ENCODE peak calls at places on chromosomes 16 and 17, in eight cellular contexts. R is stimulated activated CD4-positive, alpha-beta T cell treated with anti-CD3 and anti-CD28 coated beads, Interleukin-4, amount 100 ng/mL, for 4 hours; M is A549; F is HEK293T; D is SW480; U is mammary epithelial cell; L is CD8-positive, alpha-beta memory T cell; S is NCI-H2107. B is an unnamed sample.

GRCh38 chr17:48610282-48611211 is at the start of gene HOXB7:
- DNase-seq in L (peak; percentile 41), M (peak; percentile 91), S (peak; percentile 75), D (peak; percentile 63), F (no peak), R (peak; percentile 62), U (no peak), B (no peak)

GRCh38 chr16:87416826-87417471 is 24.8 kb downstream of the MAP1LC3B start:
- DNase-seq in D (peak; percentile 21), L (no peak), S (no peak), M (peak; percentile 15), R (peak; percentile 15), F (no peak), U (no peak), B (no peak)

GRCh38 chr16:66895697-66895995 is 15.3 kb downstream of the PDP2 start:
- DNase-seq in S (no peak), F (no peak), R (no peak), U (no peak), M (no peak), L (no peak), D (no peak), B (no peak)

GRCh38 chr17:5585814-5586558 is 1.7 kb upstream of the NLRP1 start:
- DNase-seq in M (no peak), L (no peak), R (no peak), S (peak; percentile 6), F (peak; percentile 5), D (peak; percentile 51), U (peak; percentile 65), B (no peak)

GRCh38 chr16:78529881-78530280 is 430.4 kb downstream of the WWOX start:
- DNase-seq in S (no peak), L (no peak), F (no peak), R (no peak), M (no peak), U (no peak), D (no peak), B (no peak)

GRCh38 chr16:69870761-69871160 is 80.4 kb upstream of the CLEC18A start:
- DNase-seq in S (no peak), L (no peak), R (no peak), F (no peak), U (peak; percentile 25), D (no peak), M (no peak), B (no peak)

GRCh38 chr16:19769239-19769638 is 51.2 kb downstream of the IQCK start:
- DNase-seq in F (no peak), S (no peak), U (no peak), M (no peak), L (no peak), D (no peak), R (no peak), B (no peak)

GRCh38 chr16:88334517-88335149 is 48.1 kb upstream of the ZNF469 start:
- DNase-seq in D (peak; percentile 29), U (no peak), S (no peak), M (no peak), L (no peak), R (no peak), F (no peak), B (no peak)

GRCh38 chr17:4584125-4584834 is at the start of gene SMTNL2:
- DNase-seq in D (no peak), R (peak; percentile 34), L (no peak), U (no peak), M (peak; percentile 49), F (peak; percentile 68), S (no peak), B (no peak)

GRCh38 chr16:28182183-28182582 is 29.6 kb downstream of the XPO6 start:
- DNase-seq in D (no peak), F (no peak), U (no peak), R (peak; percentile 30), S (no peak), L (no peak), M (no peak), B (no peak)

GRCh38 chr16:27852116-27852515 is 211.4 kb downstream of the GSG1L start:
- DNase-seq in U (no peak), F (no peak), M (no peak), S (no peak), R (no peak), L (no peak), D (no peak), B (no peak)

GRCh38 chr17:35799942-35800341 is 4.5 kb upstream of the MMP28 start:
- DNase-seq in R (no peak), L (no peak), U (peak; percentile 70), D (peak; percentile 24), M (peak; percentile 46), S (no peak), F (no peak), B (no peak)

GRCh38 chr16:56896244-56896643 is 31.2 kb downstream of the SLC12A3 start:
- DNase-seq in R (no peak), S (no peak), U (no peak), M (no peak), L (no peak), D (no peak), F (no peak), B (no peak)

GRCh38 chr17:39167492-39167891 is 1.5 kb upstream of the ARL5C start:
- DNase-seq in U (no peak), M (no peak), S (no peak), F (no peak), L (peak; percentile 23), R (no peak), D (no peak), B (no peak)

GRCh38 chr17:82630212-82630611 is 18.0 kb downstream of the WDR45B start:
- DNase-seq in D (no peak), L (no peak), M (no peak), S (no peak), R (no peak), F (no peak), U (no peak), B (no peak)

GRCh38 chr16:76729525-76729924 is 452.3 kb downstream of the CNTNAP4 start:
- DNase-seq in S (no peak), R (no peak), M (no peak), F (peak; percentile 7), L (no peak), U (peak; percentile 34), D (no peak), B (no peak)

GRCh38 chr17:50048146-50048720 is 7.7 kb upstream of the ITGA3 start:
- DNase-seq in F (no peak), D (no peak), S (no peak), U (no peak), L (no peak), R (no peak), M (no peak), B (no peak)

GRCh38 chr17:80959330-80960036 is 32.2 kb upstream of the CHMP6 start:
- DNase-seq in U (no peak), D (no peak), S (peak; percentile 8), R (no peak), L (no peak), M (no peak), F (no peak), B (no peak)

GRCh38 chr17:45119964-45120363 is 12.4 kb downstream of the PLCD3 start:
- DNase-seq in M (no peak), F (no peak), R (no peak), U (no peak), D (no peak), S (no peak), L (no peak), B (no peak)

GRCh38 chr17:21232033-21232749 is 18.2 kb upstream of the TMEM11 start:
- DNase-seq in D (no peak), F (no peak), R (no peak), S (no peak), L (no peak), U (no peak), M (no peak), B (no peak)

GRCh38 chr16:89155184-89155679 is 16.3 kb upstream of the CDH15 start:
- DNase-seq in S (no peak), D (no peak), L (no peak), M (no peak), R (no peak), F (no peak), U (no peak), B (no peak)

GRCh38 chr17:28725660-28726395 is at the start of gene TLCD1:
- DNase-seq in F (peak; percentile 60), M (peak; percentile 92), S (peak; percentile 71), L (peak; percentile 63), U (peak; percentile 89), D (peak; percentile 83), R (peak; percentile 71), B (no peak)

GRCh38 chr17:10844667-10845387 is 6.9 kb upstream of the PIRT start:
- DNase-seq in F (peak; percentile 82), M (peak; percentile 86), R (peak; percentile 66), U (peak; percentile 22), L (peak; percentile 54), D (peak; percentile 63), S (no peak), B (no peak)

B was measured in iPS DF 19.7.